ENCODE peak calls at places on chromosomes 5 and 9, in four cellular contexts. X is pancreas, Z is MM.1S, N is A549. R is an unnamed sample.
A peak's percentile ranks its signal among the peaks of the same experiment; 100 is the strongest.

GRCh38 chr9:9904021-9904420 is 708.8 kb downstream of the PTPRD start:
- DNase-seq in X (no peak), Z (no peak), N (no peak), R (no peak)

GRCh38 chr9:89845321-89845720 is 240.5 kb downstream of the GADD45G start:
- DNase-seq in X (no peak), Z (no peak), N (no peak), R (no peak)

GRCh38 chr9:77212801-77213200 is 35.5 kb downstream of the VPS13A start:
- DNase-seq in X (no peak), Z (no peak), N (no peak), R (no peak)

GRCh38 chr5:109656829-109657228 is 32.9 kb upstream of the MAN2A1 start:
- DNase-seq in X (no peak), Z (peak; percentile 60), N (no peak), R (no peak)

GRCh38 chr5:7850533-7851239 is at the start of gene CFAP90:
- DNase-seq in X (peak; percentile 84), Z (no peak), N (no peak), R (peak; percentile 38)

GRCh38 chr5:1824109-1824821 is 23.1 kb downstream of the NDUFS6 start:
- DNase-seq in X (no peak), Z (no peak), N (no peak), R (no peak)

GRCh38 chr5:142432961-142433360 is 108.1 kb upstream of the SPRY4 start:
- DNase-seq in X (no peak), Z (no peak), N (no peak), R (no peak)

GRCh38 chr5:150044712-150045111 is 41.6 kb downstream of the CSF1R start:
- DNase-seq in X (no peak), Z (no peak), N (no peak), R (no peak)

GRCh38 chr9:21754741-21755140 is 47.7 kb upstream of the MTAP start:
- DNase-seq in X (no peak), Z (no peak), N (no peak), R (no peak)

GRCh38 chr9:15856591-15856990 is 303.7 kb downstream of the CCDC171 start:
- DNase-seq in X (no peak), Z (no peak), N (no peak), R (no peak)

GRCh38 chr5:159211712-159212111 is 2.4 kb upstream of the RNF145 start:
- DNase-seq in X (no peak), Z (no peak), N (no peak), R (no peak)

GRCh38 chr9:13151489-13151888 is 128.0 kb downstream of the MPDZ start:
- DNase-seq in X (no peak), Z (no peak), N (no peak), R (no peak)

GRCh38 chr9:34980181-34980761 is 9.3 kb upstream of the DNAJB5 start:
- DNase-seq in X (no peak), Z (no peak), N (no peak), R (no peak)

GRCh38 chr5:44887722-44888121 is 79.0 kb downstream of the MRPS30 start:
- DNase-seq in X (no peak), Z (no peak), N (no peak), R (no peak)

GRCh38 chr9:131700765-131701433 is 39.0 kb downstream of the RAPGEF1 start:
- DNase-seq in X (no peak), Z (no peak), N (no peak), R (no peak)

GRCh38 chr9:129073404-129073803 is 7.5 kb upstream of the DOLPP1 start:
- DNase-seq in X (no peak), Z (no peak), N (no peak), R (no peak)
- TF ChIP-seq CTCF in X (no peak), Z (no peak), N (no peak), R (no peak)

GRCh38 chr5:116271432-116271831 is 186.6 kb downstream of the COMMD10 start:
- DNase-seq in X (no peak), Z (no peak), N (no peak), R (no peak)

GRCh38 chr5:116273458-116274242 is 188.8 kb downstream of the COMMD10 start:
- DNase-seq in X (no peak), Z (no peak), N (no peak), R (peak; percentile 15)

GRCh38 chr5:116274251-116274650 is 189.4 kb downstream of the COMMD10 start:
- DNase-seq in X (no peak), Z (no peak), N (no peak), R (no peak)

GRCh38 chr5:116275282-116275681 is 190.5 kb downstream of the COMMD10 start:
- DNase-seq in X (no peak), Z (no peak), N (no peak), R (no peak)

DNA sequence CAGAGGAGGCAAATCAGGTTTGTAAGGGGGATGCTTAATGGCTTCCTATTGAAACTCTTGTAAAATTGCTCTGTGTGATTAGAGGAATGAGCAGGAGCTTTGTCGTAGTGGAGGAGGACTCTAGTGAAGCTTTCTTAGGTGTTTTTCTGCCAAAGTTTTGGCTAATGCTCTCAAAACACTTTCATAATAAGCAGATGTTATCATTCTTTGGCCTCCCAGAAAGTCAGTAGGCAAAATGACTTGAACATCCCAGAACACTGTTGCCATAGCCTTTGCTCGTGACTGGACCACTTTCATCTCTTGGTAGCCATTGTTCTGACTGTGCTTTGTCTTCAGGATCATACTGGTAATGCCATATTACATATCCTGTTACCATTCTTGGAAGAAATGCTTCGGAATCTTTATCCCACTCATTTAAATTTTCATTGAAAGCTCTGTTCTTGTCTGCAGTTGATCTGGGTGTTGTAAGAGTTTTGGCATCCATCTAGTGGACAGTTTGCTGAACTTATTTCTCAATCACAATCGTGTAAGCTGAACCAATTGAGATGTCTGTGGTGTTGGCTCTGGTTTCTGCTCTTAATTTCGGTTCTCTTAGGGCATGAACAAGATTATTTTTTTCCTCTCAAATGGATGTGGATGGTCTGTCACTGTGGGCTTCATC is 187.6 kb downstream of the COMMD10 start:
- DNase-seq in X (no peak), Z (no peak), N (no peak), R (no peak)
- TF ChIP-seq CTCF in X (no peak), Z (no peak), N (no peak), R (no peak)

GRCh38 chr9:120447959-120448500 is 131.9 kb downstream of the CDK5RAP2 start:
- DNase-seq in X (no peak), Z (no peak), N (no peak), R (no peak)

GRCh38 chr9:120443976-120444375 is 136.0 kb downstream of the CDK5RAP2 start:
- DNase-seq in X (no peak), Z (no peak), N (no peak), R (no peak)

GRCh38 chr9:120446681-120447080 is 133.3 kb downstream of the CDK5RAP2 start:
- DNase-seq in X (no peak), Z (no peak), N (no peak), R (no peak)

GRCh38 chr9:120443489-120443888 is 136.5 kb downstream of the CDK5RAP2 start:
- DNase-seq in X (no peak), Z (no peak), N (no peak), R (no peak)

DNA sequence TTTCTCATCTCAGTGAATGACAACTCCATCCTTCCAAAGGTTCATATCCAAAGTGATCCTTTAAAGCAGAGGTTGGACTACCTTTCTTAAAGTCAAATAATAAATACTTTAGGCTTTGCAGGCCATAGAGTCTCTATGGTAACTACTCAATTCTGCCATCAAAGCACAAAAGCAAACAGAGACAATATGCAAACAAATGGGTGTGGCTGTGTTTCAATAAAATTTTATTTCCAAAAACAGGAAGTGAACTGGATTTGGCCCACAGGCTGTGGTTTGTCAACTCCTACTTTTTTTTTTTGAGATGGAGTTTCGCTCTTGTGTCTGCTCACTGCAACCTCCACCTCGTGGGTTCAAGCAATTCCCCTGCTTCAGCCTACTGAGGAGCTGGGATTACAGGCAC is 134.0 kb downstream of the CDK5RAP2 start:
- DNase-seq in X (no peak), Z (no peak), N (no peak), R (no peak)
- TF ChIP-seq CTCF in X (no peak), Z (no peak), N (no peak), R (no peak)

DNA sequence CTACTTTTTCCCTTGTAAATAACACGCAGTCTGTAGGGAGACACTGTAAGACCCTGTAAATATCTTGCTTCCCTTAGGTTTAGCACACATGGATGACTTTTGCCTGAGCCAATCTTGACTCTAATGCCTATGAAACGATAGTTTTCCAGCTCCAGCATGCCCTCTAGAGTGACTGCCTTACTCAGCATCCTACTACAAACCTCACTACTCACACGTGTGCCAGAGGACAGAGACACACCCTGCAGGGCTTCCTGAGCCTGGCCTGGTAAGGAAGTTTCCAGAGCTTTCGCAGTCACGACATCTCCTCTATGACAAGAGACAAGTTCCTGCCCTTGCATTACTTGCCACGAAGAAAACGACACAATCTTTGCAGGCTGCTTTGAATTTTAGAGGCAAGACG is 138.1 kb downstream of the ATPSCKMT start:
- DNase-seq in X (no peak), Z (peak; percentile 27), N (no peak), R (peak; percentile 37)
- TF ChIP-seq CTCF in X (no peak), Z (peak; percentile 47), N (peak; percentile 11), R (no peak)

DNA sequence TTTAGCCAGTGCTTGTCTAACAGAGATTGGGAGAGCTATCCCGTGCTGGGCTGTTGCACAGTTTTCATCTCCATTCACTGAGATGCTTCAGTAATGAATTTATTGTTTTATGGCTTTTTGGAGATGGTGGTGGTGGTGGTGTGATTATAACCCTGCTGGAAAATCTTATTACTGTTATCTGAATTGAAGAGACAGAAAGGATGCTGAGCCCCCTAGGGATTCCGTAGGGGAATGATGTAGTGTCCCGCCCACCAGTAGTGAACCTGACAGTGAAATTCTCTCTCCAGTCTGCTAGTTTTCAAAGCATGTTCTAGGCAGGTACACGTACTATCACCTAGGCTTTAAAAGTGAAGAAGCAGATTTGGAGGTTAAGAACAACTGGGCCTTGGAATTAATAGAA is 1.9 kb downstream of the RAI14 start:
- DNase-seq in X (no peak), Z (no peak), N (peak; percentile 82), R (peak; percentile 19)
- TF ChIP-seq CTCF in X (no peak), Z (no peak), N (peak; percentile 6), R (no peak)